ENCODE peak calls at places on chromosomes 2 and 18, in seven cellular contexts. One of them, this sample, is unnamed.

GRCh38 chr18:56900195-56901094 is 246.4 kb upstream of the BOD1L2 start:
- DNase-seq in trophoblast cell: no peak
- DNase-seq in mesendoderm: no peak
- DNase-seq in neuronal stem cell: no peak
- DNase-seq in H9: no peak
- DNase-seq in H1: no peak
- DNase-seq in mesenchymal stem cell: no peak
- DNase-seq in this sample: no peak

GRCh38 chr2:174490032-174490431 is 3.2 kb upstream of the GPR155 start:
- DNase-seq in trophoblast cell: no peak
- DNase-seq in mesendoderm: no peak
- DNase-seq in neuronal stem cell: no peak
- DNase-seq in H9: no peak
- DNase-seq in H1: no peak
- DNase-seq in mesenchymal stem cell: no peak
- DNase-seq in this sample: no peak

GRCh38 chr2:27714851-27715291 is 51.2 kb downstream of the SLC4A1AP start:
- DNase-seq in trophoblast cell: no peak
- DNase-seq in mesendoderm: peak
- DNase-seq in neuronal stem cell: no peak
- DNase-seq in H9: no peak
- DNase-seq in H1: no peak
- DNase-seq in mesenchymal stem cell: no peak
- DNase-seq in this sample: no peak

GRCh38 chr2:105515581-105516415 is 116.9 kb upstream of the FHL2 start:
- DNase-seq in trophoblast cell: no peak
- DNase-seq in mesendoderm: no peak
- DNase-seq in neuronal stem cell: no peak
- DNase-seq in H9: no peak
- DNase-seq in H1: no peak
- DNase-seq in mesenchymal stem cell: no peak
- DNase-seq in this sample: no peak

GRCh38 chr18:46310258-46310657 is 206.1 kb downstream of the HAUS1 start:
- DNase-seq in trophoblast cell: no peak
- DNase-seq in mesendoderm: no peak
- DNase-seq in neuronal stem cell: no peak
- DNase-seq in H9: no peak
- DNase-seq in H1: no peak
- DNase-seq in mesenchymal stem cell: no peak
- DNase-seq in this sample: no peak

GRCh38 chr2:70132244-70133126 is 45.2 kb downstream of the PCBP1 start:
- DNase-seq in trophoblast cell: no peak
- DNase-seq in mesendoderm: peak
- DNase-seq in neuronal stem cell: no peak
- DNase-seq in H9: no peak
- DNase-seq in H1: no peak
- DNase-seq in mesenchymal stem cell: peak
- DNase-seq in this sample: peak

GRCh38 chr2:199771948-199772692 is 78.9 kb downstream of the FTCDNL1 start:
- DNase-seq in trophoblast cell: no peak
- DNase-seq in mesendoderm: no peak
- DNase-seq in neuronal stem cell: no peak
- DNase-seq in H9: no peak
- DNase-seq in H1: no peak
- DNase-seq in mesenchymal stem cell: peak
- DNase-seq in this sample: no peak

GRCh38 chr2:98148968-98149697 is 62.2 kb downstream of the VWA3B start:
- DNase-seq in trophoblast cell: no peak
- DNase-seq in mesendoderm: peak
- DNase-seq in neuronal stem cell: no peak
- DNase-seq in H9: peak
- DNase-seq in H1: no peak
- DNase-seq in mesenchymal stem cell: peak
- DNase-seq in this sample: peak

GRCh38 chr18:46480187-46480586 is 176.8 kb downstream of the LOXHD1 start:
- DNase-seq in trophoblast cell: no peak
- DNase-seq in mesendoderm: no peak
- DNase-seq in neuronal stem cell: no peak
- DNase-seq in H9: no peak
- DNase-seq in H1: no peak
- DNase-seq in mesenchymal stem cell: no peak
- DNase-seq in this sample: no peak

GRCh38 chr2:2613279-2614199 is 282.5 kb upstream of the MYT1L start:
- DNase-seq in trophoblast cell: peak
- DNase-seq in mesendoderm: peak
- DNase-seq in neuronal stem cell: peak
- DNase-seq in H9: peak
- DNase-seq in H1: peak
- DNase-seq in mesenchymal stem cell: peak
- DNase-seq in this sample: peak

GRCh38 chr2:231940795-231941194 is 14.6 kb upstream of the NPPC start:
- DNase-seq in trophoblast cell: no peak
- DNase-seq in mesendoderm: no peak
- DNase-seq in neuronal stem cell: no peak
- DNase-seq in H9: no peak
- DNase-seq in H1: no peak
- DNase-seq in mesenchymal stem cell: no peak
- DNase-seq in this sample: no peak

GRCh38 chr2:235043762-235044500 is 92.1 kb downstream of the SH3BP4 start:
- DNase-seq in trophoblast cell: no peak
- DNase-seq in mesendoderm: no peak
- DNase-seq in neuronal stem cell: no peak
- DNase-seq in H9: no peak
- DNase-seq in H1: no peak
- DNase-seq in mesenchymal stem cell: no peak
- DNase-seq in this sample: no peak

GRCh38 chr2:74079522-74080341 is 68.0 kb downstream of the BOLA3 start:
- DNase-seq in trophoblast cell: no peak
- DNase-seq in mesendoderm: no peak
- DNase-seq in neuronal stem cell: no peak
- DNase-seq in H9: no peak
- DNase-seq in H1: no peak
- DNase-seq in mesenchymal stem cell: peak
- DNase-seq in this sample: peak

GRCh38 chr2:22981785-22982184 is 403.2 kb upstream of the KLHL29 start:
- DNase-seq in trophoblast cell: no peak
- DNase-seq in mesendoderm: no peak
- DNase-seq in neuronal stem cell: no peak
- DNase-seq in H9: no peak
- DNase-seq in H1: no peak
- DNase-seq in mesenchymal stem cell: no peak
- DNase-seq in this sample: no peak

GRCh38 chr2:47198985-47199451 is 43.9 kb upstream of the STPG4 start:
- DNase-seq in trophoblast cell: peak
- DNase-seq in mesendoderm: peak
- DNase-seq in neuronal stem cell: no peak
- DNase-seq in H9: no peak
- DNase-seq in H1: peak
- DNase-seq in mesenchymal stem cell: peak
- DNase-seq in this sample: peak

GRCh38 chr2:68287580-68288441 is 31.9 kb downstream of the CNRIP1 start:
- DNase-seq in trophoblast cell: no peak
- DNase-seq in mesendoderm: peak
- DNase-seq in neuronal stem cell: no peak
- DNase-seq in H9: no peak
- DNase-seq in H1: no peak
- DNase-seq in mesenchymal stem cell: peak
- DNase-seq in this sample: peak

GRCh38 chr2:162524192-162524591 is 180.3 kb downstream of the GCA start:
- DNase-seq in trophoblast cell: peak
- DNase-seq in mesendoderm: peak
- DNase-seq in neuronal stem cell: no peak
- DNase-seq in H9: peak
- DNase-seq in H1: peak
- DNase-seq in mesenchymal stem cell: no peak
- DNase-seq in this sample: no peak

GRCh38 chr2:162524849-162525248 is 180.9 kb downstream of the GCA start:
- DNase-seq in trophoblast cell: no peak
- DNase-seq in mesendoderm: peak
- DNase-seq in neuronal stem cell: no peak
- DNase-seq in H9: no peak
- DNase-seq in H1: no peak
- DNase-seq in mesenchymal stem cell: no peak
- DNase-seq in this sample: no peak

GRCh38 chr2:162518894-162519293 is 175.0 kb downstream of the GCA start:
- DNase-seq in trophoblast cell: no peak
- DNase-seq in mesendoderm: no peak
- DNase-seq in neuronal stem cell: no peak
- DNase-seq in H9: no peak
- DNase-seq in H1: no peak
- DNase-seq in mesenchymal stem cell: no peak
- DNase-seq in this sample: no peak

GRCh38 chr2:162521871-162522655 is 178.1 kb downstream of the GCA start:
- DNase-seq in trophoblast cell: no peak
- DNase-seq in mesendoderm: no peak
- DNase-seq in neuronal stem cell: no peak
- DNase-seq in H9: no peak
- DNase-seq in H1: no peak
- DNase-seq in mesenchymal stem cell: no peak
- DNase-seq in this sample: no peak

GRCh38 chr2:162520959-162521358 is 177.0 kb downstream of the GCA start:
- DNase-seq in trophoblast cell: no peak
- DNase-seq in mesendoderm: no peak
- DNase-seq in neuronal stem cell: no peak
- DNase-seq in H9: no peak
- DNase-seq in H1: no peak
- DNase-seq in mesenchymal stem cell: no peak
- DNase-seq in this sample: no peak
- H2BK120ac ChIP-seq in trophoblast cell: no peak
- H2BK120ac ChIP-seq in mesendoderm: no peak
- H2BK120ac ChIP-seq in neuronal stem cell: no peak
- H2BK120ac ChIP-seq in H9: no peak
- H2BK120ac ChIP-seq in H1: no peak
- H2BK120ac ChIP-seq in mesenchymal stem cell: no peak
- H2BK120ac ChIP-seq in this sample: no peak

DNA sequence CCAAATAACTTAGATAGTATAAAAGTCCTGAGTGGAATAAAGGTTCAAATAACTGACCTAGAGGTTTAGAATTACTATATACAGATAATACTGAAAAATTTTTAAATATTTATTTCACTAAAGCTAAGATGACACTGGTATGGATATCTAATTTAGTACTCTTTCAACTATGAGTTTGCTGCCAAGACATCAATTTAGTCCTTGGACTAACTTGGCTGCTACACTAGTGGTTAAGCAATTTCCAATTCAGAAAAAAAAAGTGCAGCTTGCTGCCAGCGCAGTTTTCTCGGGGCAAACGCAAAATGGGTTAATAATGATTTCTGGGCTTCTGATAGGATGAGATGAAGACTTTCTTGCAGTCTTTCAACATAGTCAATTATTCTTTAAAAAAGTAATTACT is 10.8 kb downstream of the BUB1 start:
- DNase-seq in trophoblast cell: no peak
- DNase-seq in mesendoderm: no peak
- DNase-seq in neuronal stem cell: no peak
- DNase-seq in H9: no peak
- DNase-seq in H1: no peak
- DNase-seq in mesenchymal stem cell: no peak
- DNase-seq in this sample: peak
- H3K27ac ChIP-seq in trophoblast cell: no peak
- H3K27ac ChIP-seq in mesendoderm: no peak
- H3K27ac ChIP-seq in neuronal stem cell: no peak
- H3K27ac ChIP-seq in H9: no peak
- H3K27ac ChIP-seq in H1: no peak
- H3K27ac ChIP-seq in mesenchymal stem cell: no peak
- H3K27ac ChIP-seq in this sample: no peak

GRCh38 chr2:177984739-177985138 is 87.8 kb downstream of the PDE11A start:
- DNase-seq in trophoblast cell: no peak
- DNase-seq in mesendoderm: no peak
- DNase-seq in neuronal stem cell: no peak
- DNase-seq in H9: no peak
- DNase-seq in H1: no peak
- DNase-seq in mesenchymal stem cell: peak
- DNase-seq in this sample: peak

GRCh38 chr2:177989029-177989885 is 83.3 kb downstream of the PDE11A start:
- DNase-seq in trophoblast cell: peak
- DNase-seq in mesendoderm: no peak
- DNase-seq in neuronal stem cell: no peak
- DNase-seq in H9: no peak
- DNase-seq in H1: no peak
- DNase-seq in mesenchymal stem cell: peak
- DNase-seq in this sample: peak

DNA sequence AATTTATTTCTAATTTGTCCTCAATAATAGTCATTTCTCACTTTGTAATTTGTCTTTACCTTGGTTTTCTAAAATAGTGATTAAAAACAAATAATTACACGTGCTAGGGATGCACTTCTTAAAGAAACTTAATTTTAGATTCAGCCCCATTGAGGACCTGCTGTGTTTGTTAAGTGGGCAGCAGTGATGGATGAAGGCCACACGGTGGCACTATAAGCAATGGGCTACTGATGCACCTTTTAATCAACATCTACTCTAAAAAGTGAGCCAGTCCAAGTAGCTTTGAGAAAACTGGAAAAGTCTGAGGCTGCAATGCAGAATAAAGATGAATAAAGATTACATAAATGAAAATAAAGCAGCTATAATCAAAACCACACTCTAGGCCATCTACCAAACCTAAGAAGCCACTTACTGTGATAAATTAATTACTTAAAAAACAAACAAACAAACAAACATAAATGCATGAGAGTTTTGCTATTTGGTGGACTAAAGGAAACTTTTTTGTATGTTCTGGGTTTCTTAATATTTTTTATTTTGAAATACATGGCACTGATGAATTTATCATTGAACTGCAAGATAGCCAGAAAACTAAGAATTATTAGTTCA is 89.3 kb downstream of the PDE11A start:
- DNase-seq in trophoblast cell: peak
- DNase-seq in mesendoderm: peak
- DNase-seq in neuronal stem cell: peak
- DNase-seq in H9: peak
- DNase-seq in H1: no peak
- DNase-seq in mesenchymal stem cell: peak
- DNase-seq in this sample: peak
- H2BK120ac ChIP-seq in trophoblast cell: no peak
- H2BK120ac ChIP-seq in mesendoderm: no peak
- H2BK120ac ChIP-seq in neuronal stem cell: no peak
- H2BK120ac ChIP-seq in H9: no peak
- H2BK120ac ChIP-seq in H1: no peak
- H2BK120ac ChIP-seq in mesenchymal stem cell: no peak
- H2BK120ac ChIP-seq in this sample: no peak

DNA sequence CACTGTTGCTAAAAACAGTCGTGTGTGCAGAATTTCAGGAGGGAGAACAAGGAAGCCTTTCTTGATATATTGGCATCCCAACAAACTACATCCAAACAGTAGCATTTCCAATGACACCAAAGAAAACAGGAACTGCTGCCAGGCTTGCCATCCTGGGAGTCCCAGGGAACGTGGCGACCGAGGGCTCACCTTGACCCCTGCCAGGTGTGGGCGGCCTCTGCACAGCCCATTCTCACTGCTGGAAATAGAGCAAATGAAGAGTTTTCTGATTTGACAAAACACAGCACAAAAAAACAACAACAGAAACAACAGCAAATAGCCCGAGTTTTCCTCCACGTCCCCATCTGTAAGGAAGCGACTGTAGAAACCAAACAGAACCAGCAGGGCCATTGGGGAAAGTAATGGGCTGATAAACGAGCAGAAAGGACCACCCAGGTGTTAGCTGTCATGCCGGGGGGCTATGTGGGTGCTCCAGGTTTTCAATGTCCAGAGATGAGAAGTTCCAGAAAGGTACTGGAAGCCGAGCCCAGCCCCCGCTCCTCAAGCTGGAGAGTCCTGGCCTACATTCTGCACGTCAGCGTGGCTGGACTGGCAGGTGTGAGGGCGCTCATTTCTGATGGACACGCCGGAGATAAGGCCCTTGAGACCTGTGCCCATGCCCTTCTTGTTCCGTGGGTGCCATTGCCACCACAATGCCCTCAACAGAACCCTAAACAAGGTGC is 80.8 kb downstream of the TWIST2 start:
- DNase-seq in trophoblast cell: no peak
- DNase-seq in mesendoderm: no peak
- DNase-seq in neuronal stem cell: no peak
- DNase-seq in H9: peak
- DNase-seq in H1: no peak
- DNase-seq in mesenchymal stem cell: no peak
- DNase-seq in this sample: no peak
- H3K27ac ChIP-seq in trophoblast cell: no peak
- H3K27ac ChIP-seq in mesendoderm: no peak
- H3K27ac ChIP-seq in neuronal stem cell: no peak
- H3K27ac ChIP-seq in H9: no peak
- H3K27ac ChIP-seq in H1: no peak
- H3K27ac ChIP-seq in mesenchymal stem cell: no peak
- H3K27ac ChIP-seq in this sample: peak

This sample was measured in IMR-90.